ENCODE peak calls at places on chromosomes 2 and 18, in nine cellular contexts. One of them, this sample, is unnamed.

GRCh38 chr2:56476509-56477071 is 292.8 kb downstream of the CCDC85A start:
- DNase-seq in AG10803: no peak
- DNase-seq in brain microvascular endothelial cell: no peak
- DNase-seq in K562: no peak
- DNase-seq in stomach: no peak
- DNase-seq in A549: no peak
- DNase-seq in AG09309: no peak
- DNase-seq in uterus: no peak
- DNase-seq in BJ: no peak
- DNase-seq in this sample: no peak

GRCh38 chr2:200353125-200353524 is 46.6 kb downstream of the SPATS2L start:
- DNase-seq in BJ: no peak
- DNase-seq in AG10803: peak
- DNase-seq in stomach: no peak
- DNase-seq in brain microvascular endothelial cell: no peak
- DNase-seq in A549: no peak
- DNase-seq in uterus: no peak
- DNase-seq in K562: no peak
- DNase-seq in AG09309: no peak
- DNase-seq in this sample: peak

GRCh38 chr2:208369091-208369490 is 37.5 kb upstream of the PTH2R start:
- DNase-seq in A549: no peak
- DNase-seq in stomach: no peak
- DNase-seq in AG09309: no peak
- DNase-seq in brain microvascular endothelial cell: no peak
- DNase-seq in BJ: no peak
- DNase-seq in K562: no peak
- DNase-seq in AG10803: peak
- DNase-seq in uterus: no peak
- DNase-seq in this sample: peak

GRCh38 chr2:80473806-80474205 is 169.3 kb upstream of the LRRTM1 start:
- DNase-seq in brain microvascular endothelial cell: no peak
- DNase-seq in BJ: no peak
- DNase-seq in AG09309: no peak
- DNase-seq in AG10803: peak
- DNase-seq in A549: no peak
- DNase-seq in stomach: no peak
- DNase-seq in K562: no peak
- DNase-seq in uterus: no peak
- DNase-seq in this sample: no peak

GRCh38 chr2:109302319-109302718 is 173.3 kb downstream of the SH3RF3 start:
- DNase-seq in AG10803: no peak
- DNase-seq in BJ: no peak
- DNase-seq in uterus: no peak
- DNase-seq in A549: no peak
- DNase-seq in K562: no peak
- DNase-seq in stomach: no peak
- DNase-seq in brain microvascular endothelial cell: no peak
- DNase-seq in AG09309: no peak
- DNase-seq in this sample: no peak

GRCh38 chr2:239343460-239343859 is 57.4 kb downstream of the HDAC4 start:
- DNase-seq in uterus: no peak
- DNase-seq in BJ: no peak
- DNase-seq in K562: no peak
- DNase-seq in AG09309: no peak
- DNase-seq in brain microvascular endothelial cell: no peak
- DNase-seq in AG10803: no peak
- DNase-seq in stomach: no peak
- DNase-seq in A549: no peak
- DNase-seq in this sample: no peak

GRCh38 chr2:222296311-222296736 is 2.5 kb downstream of the PAX3 start:
- DNase-seq in AG09309: no peak
- DNase-seq in K562: no peak
- DNase-seq in BJ: no peak
- DNase-seq in AG10803: no peak
- DNase-seq in stomach: no peak
- DNase-seq in brain microvascular endothelial cell: no peak
- DNase-seq in A549: no peak
- DNase-seq in uterus: no peak
- DNase-seq in this sample: no peak

GRCh38 chr2:15643791-15644588 is 52.3 kb downstream of the DDX1 start:
- DNase-seq in brain microvascular endothelial cell: no peak
- DNase-seq in BJ: no peak
- DNase-seq in AG10803: no peak
- DNase-seq in uterus: no peak
- DNase-seq in stomach: no peak
- DNase-seq in AG09309: no peak
- DNase-seq in K562: no peak
- DNase-seq in A549: no peak
- DNase-seq in this sample: no peak

GRCh38 chr2:112794841-112795240 is 10.5 kb upstream of the IL1A start:
- DNase-seq in BJ: no peak
- DNase-seq in AG10803: no peak
- DNase-seq in AG09309: no peak
- DNase-seq in stomach: no peak
- DNase-seq in K562: no peak
- DNase-seq in brain microvascular endothelial cell: no peak
- DNase-seq in uterus: no peak
- DNase-seq in A549: no peak
- DNase-seq in this sample: no peak

GRCh38 chr2:65530547-65531320 is 98.3 kb upstream of the SPRED2 start:
- DNase-seq in AG10803: peak
- DNase-seq in stomach: no peak
- DNase-seq in A549: no peak
- DNase-seq in AG09309: peak
- DNase-seq in uterus: no peak
- DNase-seq in brain microvascular endothelial cell: peak
- DNase-seq in K562: no peak
- DNase-seq in BJ: no peak
- DNase-seq in this sample: peak

GRCh38 chr2:112118148-112118547 is 20.0 kb upstream of the FBLN7 start:
- DNase-seq in BJ: no peak
- DNase-seq in K562: no peak
- DNase-seq in A549: no peak
- DNase-seq in AG09309: no peak
- DNase-seq in AG10803: no peak
- DNase-seq in stomach: no peak
- DNase-seq in brain microvascular endothelial cell: no peak
- DNase-seq in uterus: no peak
- DNase-seq in this sample: no peak

GRCh38 chr2:236847538-236848263 is 238.0 kb upstream of the COPS8 start:
- DNase-seq in A549: no peak
- DNase-seq in AG10803: no peak
- DNase-seq in BJ: no peak
- DNase-seq in stomach: no peak
- DNase-seq in K562: no peak
- DNase-seq in AG09309: no peak
- DNase-seq in uterus: no peak
- DNase-seq in brain microvascular endothelial cell: no peak
- DNase-seq in this sample: no peak

GRCh38 chr2:62198237-62198633 is 2.3 kb downstream of the B3GNT2 start:
- DNase-seq in BJ: no peak
- DNase-seq in AG10803: no peak
- DNase-seq in A549: no peak
- DNase-seq in K562: no peak
- DNase-seq in stomach: no peak
- DNase-seq in AG09309: no peak
- DNase-seq in uterus: no peak
- DNase-seq in brain microvascular endothelial cell: no peak
- DNase-seq in this sample: no peak

GRCh38 chr18:12423820-12424219 is 16.1 kb downstream of the PRELID3A start:
- DNase-seq in brain microvascular endothelial cell: no peak
- DNase-seq in uterus: no peak
- DNase-seq in stomach: no peak
- DNase-seq in AG09309: no peak
- DNase-seq in BJ: no peak
- DNase-seq in K562: no peak
- DNase-seq in AG10803: no peak
- DNase-seq in A549: no peak
- DNase-seq in this sample: no peak

GRCh38 chr2:135913726-135914365 is 37.6 kb upstream of the MCM6 start:
- DNase-seq in brain microvascular endothelial cell: peak
- DNase-seq in A549: peak
- DNase-seq in AG09309: no peak
- DNase-seq in stomach: no peak
- DNase-seq in uterus: no peak
- DNase-seq in K562: peak
- DNase-seq in BJ: no peak
- DNase-seq in AG10803: peak
- DNase-seq in this sample: peak

GRCh38 chr2:39981877-39982276 is 202.8 kb upstream of the THUMPD2 start:
- DNase-seq in K562: no peak
- DNase-seq in stomach: no peak
- DNase-seq in brain microvascular endothelial cell: no peak
- DNase-seq in AG10803: peak
- DNase-seq in AG09309: no peak
- DNase-seq in uterus: no peak
- DNase-seq in BJ: no peak
- DNase-seq in A549: no peak
- DNase-seq in this sample: no peak

GRCh38 chr2:73054980-73055379 is 16.5 kb downstream of the SFXN5 start:
- DNase-seq in uterus: no peak
- DNase-seq in A549: no peak
- DNase-seq in AG09309: no peak
- DNase-seq in BJ: no peak
- DNase-seq in brain microvascular endothelial cell: no peak
- DNase-seq in stomach: no peak
- DNase-seq in K562: no peak
- DNase-seq in AG10803: no peak
- DNase-seq in this sample: no peak

GRCh38 chr18:50528806-50529205 is 31.1 kb upstream of the MAPK4 start:
- DNase-seq in stomach: no peak
- DNase-seq in A549: no peak
- DNase-seq in AG09309: no peak
- DNase-seq in brain microvascular endothelial cell: no peak
- DNase-seq in BJ: no peak
- DNase-seq in K562: no peak
- DNase-seq in AG10803: no peak
- DNase-seq in uterus: no peak
- DNase-seq in this sample: no peak
- H3K4me3 ChIP-seq in stomach: no peak
- H3K4me3 ChIP-seq in A549: no peak
- H3K4me3 ChIP-seq in AG09309: no peak
- H3K4me3 ChIP-seq in brain microvascular endothelial cell: no peak
- H3K4me3 ChIP-seq in BJ: no peak
- H3K4me3 ChIP-seq in K562: no peak
- H3K4me3 ChIP-seq in AG10803: no peak
- H3K4me3 ChIP-seq in uterus: no peak
- H3K4me3 ChIP-seq in this sample: no peak

GRCh38 chr18:46646468-46646867 is 10.6 kb downstream of the LOXHD1 start:
- DNase-seq in K562: no peak
- DNase-seq in stomach: no peak
- DNase-seq in BJ: no peak
- DNase-seq in uterus: no peak
- DNase-seq in brain microvascular endothelial cell: no peak
- DNase-seq in A549: no peak
- DNase-seq in AG10803: no peak
- DNase-seq in AG09309: no peak
- DNase-seq in this sample: no peak
- TF ChIP-seq CTCF in K562: no peak
- TF ChIP-seq CTCF in stomach: no peak
- TF ChIP-seq CTCF in BJ: no peak
- TF ChIP-seq CTCF in uterus: no peak
- TF ChIP-seq CTCF in brain microvascular endothelial cell: no peak
- TF ChIP-seq CTCF in A549: no peak
- TF ChIP-seq CTCF in AG10803: no peak
- TF ChIP-seq CTCF in AG09309: no peak
- TF ChIP-seq CTCF in this sample: no peak

GRCh38 chr2:174023591-174024523 is 58.7 kb upstream of the SP3 start:
- DNase-seq in K562: no peak
- DNase-seq in stomach: peak
- DNase-seq in brain microvascular endothelial cell: peak
- DNase-seq in AG10803: peak
- DNase-seq in A549: no peak
- DNase-seq in AG09309: peak
- DNase-seq in uterus: peak
- DNase-seq in BJ: peak
- DNase-seq in this sample: peak
- H3K4me3 ChIP-seq in K562: no peak
- H3K4me3 ChIP-seq in stomach: no peak
- H3K4me3 ChIP-seq in brain microvascular endothelial cell: no peak
- H3K4me3 ChIP-seq in AG10803: peak
- H3K4me3 ChIP-seq in A549: no peak
- H3K4me3 ChIP-seq in AG09309: no peak
- H3K4me3 ChIP-seq in uterus: no peak
- H3K4me3 ChIP-seq in BJ: no peak
- H3K4me3 ChIP-seq in this sample: no peak

GRCh38 chr2:70460333-70460732 is 93.3 kb downstream of the TGFA start:
- DNase-seq in brain microvascular endothelial cell: no peak
- DNase-seq in BJ: no peak
- DNase-seq in K562: no peak
- DNase-seq in uterus: no peak
- DNase-seq in AG09309: no peak
- DNase-seq in AG10803: no peak
- DNase-seq in stomach: no peak
- DNase-seq in A549: no peak
- DNase-seq in this sample: no peak
- TF ChIP-seq CTCF in brain microvascular endothelial cell: no peak
- TF ChIP-seq CTCF in BJ: no peak
- TF ChIP-seq CTCF in K562: no peak
- TF ChIP-seq CTCF in uterus: no peak
- TF ChIP-seq CTCF in AG09309: no peak
- TF ChIP-seq CTCF in AG10803: no peak
- TF ChIP-seq CTCF in stomach: no peak
- TF ChIP-seq CTCF in A549: no peak
- TF ChIP-seq CTCF in this sample: no peak

GRCh38 chr18:46333371-46334199 is 229.4 kb downstream of the HAUS1 start:
- DNase-seq in uterus: no peak
- DNase-seq in K562: no peak
- DNase-seq in BJ: no peak
- DNase-seq in AG10803: peak
- DNase-seq in A549: peak
- DNase-seq in AG09309: no peak
- DNase-seq in brain microvascular endothelial cell: no peak
- DNase-seq in stomach: no peak
- DNase-seq in this sample: peak
- H3K4me3 ChIP-seq in uterus: no peak
- H3K4me3 ChIP-seq in K562: no peak
- H3K4me3 ChIP-seq in BJ: no peak
- H3K4me3 ChIP-seq in AG10803: no peak
- H3K4me3 ChIP-seq in A549: peak
- H3K4me3 ChIP-seq in AG09309: no peak
- H3K4me3 ChIP-seq in brain microvascular endothelial cell: peak
- H3K4me3 ChIP-seq in stomach: peak
- H3K4me3 ChIP-seq in this sample: peak

GRCh38 chr2:184125867-184126266 is 472.5 kb upstream of the ZNF804A start:
- DNase-seq in AG10803: no peak
- DNase-seq in brain microvascular endothelial cell: no peak
- DNase-seq in BJ: no peak
- DNase-seq in stomach: no peak
- DNase-seq in AG09309: no peak
- DNase-seq in uterus: no peak
- DNase-seq in K562: no peak
- DNase-seq in A549: no peak
- DNase-seq in this sample: no peak
- TF ChIP-seq CTCF in AG10803: no peak
- TF ChIP-seq CTCF in brain microvascular endothelial cell: peak
- TF ChIP-seq CTCF in BJ: no peak
- TF ChIP-seq CTCF in stomach: no peak
- TF ChIP-seq CTCF in AG09309: no peak
- TF ChIP-seq CTCF in uterus: no peak
- TF ChIP-seq CTCF in K562: no peak
- TF ChIP-seq CTCF in A549: no peak
- TF ChIP-seq CTCF in this sample: no peak

This sample was measured in cardiac fibroblast.